ENCODE peak calls at places on chromosomes 12 and 14, in seven cellular contexts. J is GM23338; T is NCI-H748 treated with DMSO at 0.1 percent for 48 hours; X is ACHN; F is stimulated activated CD4-positive, alpha-beta T cell treated with anti-CD3 and anti-CD28 coated beads, Interleukin-12 subunit alpha, Interleukin-12 subunit beta, amount 100 ng/mL, for 4 hours; D is NCI-H1694; U is fibroblast of the aortic adventitia. B is an unnamed sample.

GRCh38 chr12:9024512-9024911 is 35.2 kb downstream of the KLRG1 start:
- DNase-seq in J (no peak), T (no peak), X (no peak), F (no peak), D (no peak), U (no peak), B (no peak)

GRCh38 chr14:35965425-35965824 is 139.3 kb downstream of the BRMS1L start:
- DNase-seq in J (peak), T (no peak), X (no peak), F (no peak), D (no peak), U (no peak), B (no peak)

GRCh38 chr12:91778938-91779400 is 366.7 kb downstream of the BTG1 start:
- DNase-seq in J (no peak), T (no peak), X (peak), F (peak), D (no peak), U (peak), B (peak)

GRCh38 chr12:91695964-91696363 is 449.7 kb downstream of the BTG1 start:
- DNase-seq in J (no peak), T (peak), X (no peak), F (no peak), D (no peak), U (no peak), B (peak)

GRCh38 chr14:93915070-93915705 is 12.0 kb upstream of the FAM181A start:
- DNase-seq in J (no peak), T (no peak), X (no peak), F (no peak), D (no peak), U (no peak), B (no peak)

GRCh38 chr14:59688224-59689170 is 111.9 kb upstream of the CCDC175 start:
- DNase-seq in J (peak), T (peak), X (peak), F (peak), D (peak), U (peak), B (peak)

GRCh38 chr14:69423279-69423678 is 24.8 kb downstream of the SLC39A9 start:
- DNase-seq in J (no peak), T (no peak), X (no peak), F (no peak), D (no peak), U (peak), B (no peak)

GRCh38 chr12:57118711-57119271 is 7.6 kb upstream of the STAT6 start:
- DNase-seq in J (no peak), T (no peak), X (peak), F (no peak), D (no peak), U (no peak), B (no peak)

GRCh38 chr12:70920891-70921290 is 353 bp upstream of the PTPRR start:
- DNase-seq in J (peak), T (no peak), X (no peak), F (no peak), D (no peak), U (no peak), B (peak)

GRCh38 chr14:20501346-20501745 is 4.0 kb upstream of the RNASE10 start:
- DNase-seq in J (no peak), T (no peak), X (no peak), F (no peak), D (no peak), U (peak), B (no peak)

GRCh38 chr12:65999564-66000280 is 130.8 kb downstream of the LLPH start:
- DNase-seq in J (no peak), T (no peak), X (peak), F (no peak), D (no peak), U (peak), B (no peak)

GRCh38 chr14:38311655-38312054 is 55.8 kb upstream of the CLEC14A start:
- DNase-seq in J (no peak), T (no peak), X (no peak), F (no peak), D (no peak), U (no peak), B (no peak)

GRCh38 chr14:68286667-68287066 is 467.1 kb downstream of the RAD51B start:
- DNase-seq in J (no peak), T (no peak), X (no peak), F (no peak), D (no peak), U (no peak), B (no peak)

GRCh38 chr12:100518376-100518775 is 44.7 kb downstream of the NR1H4 start:
- DNase-seq in J (no peak), T (no peak), X (no peak), F (no peak), D (no peak), U (no peak), B (no peak)

GRCh38 chr12:52692253-52692652 is 11.1 kb downstream of the KRT77 start:
- DNase-seq in J (peak), T (no peak), X (no peak), F (no peak), D (no peak), U (no peak), B (no peak)

GRCh38 chr14:101097109-101097793 is 193.7 kb upstream of the RTL1 start:
- DNase-seq in J (no peak), T (peak), X (no peak), F (no peak), D (no peak), U (peak), B (no peak)

GRCh38 chr12:122306407-122306806 is 40.1 kb upstream of the VPS33A start:
- DNase-seq in J (peak), T (no peak), X (no peak), F (no peak), D (no peak), U (no peak), B (no peak)

GRCh38 chr14:79631276-79631675 is 580.0 kb downstream of the DIO2 start:
- DNase-seq in J (peak), T (no peak), X (no peak), F (no peak), D (no peak), U (no peak), B (no peak)

GRCh38 chr12:119440961-119441360 is 106.4 kb downstream of the CCDC60 start:
- DNase-seq in J (no peak), T (peak), X (no peak), F (no peak), D (no peak), U (no peak), B (no peak)

GRCh38 chr14:21106191-21106505 is 5.3 kb downstream of the TMEM253 start:
- DNase-seq in J (no peak), T (no peak), X (no peak), F (no peak), D (no peak), U (peak), B (no peak)

GRCh38 chr12:57051011-57051410 is 1.1 kb upstream of the MYO1A start:
- DNase-seq in J (no peak), T (no peak), X (no peak), F (no peak), D (no peak), U (no peak), B (no peak)

GRCh38 chr14:57897148-57897547 is 31.3 kb upstream of the SLC35F4 start:
- DNase-seq in J (no peak), T (no peak), X (no peak), F (no peak), D (no peak), U (no peak), B (peak)

GRCh38 chr12:58757422-58757821 is 162.9 kb downstream of the LRIG3 start:
- DNase-seq in J (no peak), T (no peak), X (no peak), F (no peak), D (no peak), U (peak), B (no peak)

GRCh38 chr12:121697093-121697698 is 15.4 kb upstream of the TMEM120B start:
- DNase-seq in J (peak), T (peak), X (peak), F (no peak), D (peak), U (peak), B (peak)

GRCh38 chr12:72133497-72134055 is 138.6 kb upstream of the TRHDE start:
- DNase-seq in J (peak), T (no peak), X (no peak), F (no peak), D (no peak), U (no peak), B (peak)

GRCh38 chr12:15439459-15439858 is 117.2 kb downstream of the PTPRO start:
- DNase-seq in J (no peak), T (no peak), X (no peak), F (no peak), D (no peak), U (no peak), B (no peak)

B was measured in SK-N-DZ.